ENCODE peak calls at places on chromosomes 4 and X, in four cellular contexts. One of them, this sample, is unnamed. For H3K4me1, the result is how much of the 10 kb centered on the place peaks cover.

GRCh38 chr4:5409237-5409636 is 299.1 kb downstream of the EVC2 start:
- DNase-seq in GM12878: no peak
- DNase-seq in K562: no peak
- DNase-seq in HepG2: no peak
- DNase-seq in this sample: no peak

GRCh38 chr4:189912170-189912569 is 28.5 kb upstream of the FRG1 start:
- DNase-seq in GM12878: no peak
- DNase-seq in HepG2: no peak
- DNase-seq in K562: peak
- DNase-seq in this sample: no peak

GRCh38 chr4:36242629-36243354 is 1.5 kb downstream of the ARAP2 start:
- DNase-seq in K562: no peak
- DNase-seq in GM12878: no peak
- DNase-seq in HepG2: no peak
- DNase-seq in this sample: no peak

GRCh38 chr4:187586892-187587291 is 408.7 kb upstream of the ZFP42 start:
- DNase-seq in HepG2: no peak
- DNase-seq in GM12878: no peak
- DNase-seq in K562: no peak
- DNase-seq in this sample: no peak

GRCh38 chrX:18885317-18886004 is 98.5 kb downstream of the PHKA2 start:
- DNase-seq in HepG2: no peak
- DNase-seq in K562: no peak
- DNase-seq in GM12878: peak
- DNase-seq in this sample: no peak

GRCh38 chrX:94977562-94977961 is 1303.6 kb downstream of the FAM133A start:
- DNase-seq in HepG2: no peak
- DNase-seq in GM12878: no peak
- DNase-seq in K562: no peak
- DNase-seq in this sample: no peak

GRCh38 chrX:134990475-134991473 is at the start of gene SMIM10:
- DNase-seq in GM12878: no peak
- DNase-seq in K562: peak
- DNase-seq in HepG2: no peak
- DNase-seq in this sample: no peak

GRCh38 chr4:95045429-95045828 is 287.7 kb downstream of the BMPR1B start:
- DNase-seq in K562: no peak
- DNase-seq in GM12878: no peak
- DNase-seq in HepG2: no peak
- DNase-seq in this sample: no peak

GRCh38 chr4:33063238-33063637 is 2343.1 kb downstream of the PCDH7 start:
- DNase-seq in K562: no peak
- DNase-seq in GM12878: no peak
- DNase-seq in HepG2: no peak
- DNase-seq in this sample: no peak

DNA sequence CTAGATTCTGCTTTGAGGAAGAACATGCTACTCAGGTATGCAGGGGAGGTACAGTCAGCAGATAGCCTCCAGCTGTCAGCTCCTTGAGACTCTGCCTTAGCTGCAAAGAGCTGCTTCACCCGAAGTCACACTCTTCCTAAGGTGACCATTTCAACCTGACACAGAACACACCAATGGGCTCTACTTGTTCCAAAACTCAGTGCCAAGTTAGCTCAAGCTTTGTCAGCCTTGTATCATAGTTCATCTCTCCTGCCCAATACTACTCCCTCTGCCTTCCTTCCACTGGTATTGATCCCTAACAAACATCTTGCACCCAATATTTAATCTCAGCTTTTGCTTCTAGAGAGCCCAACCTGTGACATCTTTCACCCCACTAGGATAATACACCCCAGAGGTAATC is 7.8 kb upstream of the SMARCA1 start:
- DNase-seq in GM12878: no peak
- DNase-seq in K562: no peak
- DNase-seq in HepG2: no peak
- DNase-seq in this sample: no peak
- H3K4me1 ChIP-seq in GM12878: under half
- H3K4me1 ChIP-seq in K562: under half
- H3K4me1 ChIP-seq in HepG2: half or more
- H3K4me1 ChIP-seq in this sample: under half

GRCh38 chr4:22719218-22719617 is 26.5 kb downstream of the GBA3 start:
- DNase-seq in HepG2: no peak
- DNase-seq in K562: no peak
- DNase-seq in GM12878: no peak
- DNase-seq in this sample: no peak

GRCh38 chr4:22721189-22721588 is 28.5 kb downstream of the GBA3 start:
- DNase-seq in K562: no peak
- DNase-seq in HepG2: no peak
- DNase-seq in GM12878: no peak
- DNase-seq in this sample: no peak

DNA sequence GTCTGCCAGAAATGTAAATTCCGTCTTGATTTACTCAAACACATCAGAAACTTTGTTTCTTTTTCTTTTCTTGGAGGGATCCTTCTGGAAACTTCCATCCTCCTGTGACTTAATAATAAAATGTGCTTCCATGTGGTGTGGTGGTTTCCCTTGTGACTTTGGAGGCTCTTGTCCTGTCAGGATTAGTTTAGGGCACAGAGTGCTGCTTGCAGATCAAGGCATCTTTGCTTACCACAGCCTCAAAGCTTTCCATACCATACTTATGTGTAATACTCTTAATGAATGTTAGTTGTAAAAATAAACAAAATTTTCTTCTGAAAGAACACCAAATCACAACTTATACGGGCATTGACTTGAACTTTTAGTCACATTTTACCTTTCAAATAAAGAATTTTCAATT is 27.4 kb downstream of the GBA3 start:
- DNase-seq in HepG2: no peak
- DNase-seq in GM12878: no peak
- DNase-seq in K562: no peak
- DNase-seq in this sample: no peak
- TF ChIP-seq BRCA1 in HepG2: no peak
- TF ChIP-seq BRCA1 in GM12878: no peak
- TF ChIP-seq BRCA1 in K562: no peak
- TF ChIP-seq BRCA1 in this sample: no peak

DNA sequence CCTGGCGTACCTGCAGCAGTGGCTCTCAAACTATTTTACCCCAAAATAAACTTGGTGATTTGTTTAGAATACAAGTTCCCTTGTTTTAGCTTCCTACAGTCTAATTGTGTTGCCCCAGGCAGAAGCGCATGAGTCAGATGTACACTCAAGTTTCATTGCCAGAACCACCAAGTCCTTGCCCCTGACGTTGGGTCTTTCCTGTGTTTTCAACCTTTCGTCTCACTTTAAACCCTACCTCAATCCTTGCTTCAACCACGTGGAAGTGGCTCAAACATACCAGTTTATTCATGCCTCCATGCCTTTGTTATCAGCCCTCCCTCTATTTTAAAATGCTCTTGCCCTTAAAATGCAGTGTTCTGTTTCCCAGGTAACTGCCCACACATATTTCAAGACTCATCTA is 66.3 kb upstream of the SLC7A11 start:
- DNase-seq in HepG2: no peak
- DNase-seq in GM12878: no peak
- DNase-seq in K562: no peak
- DNase-seq in this sample: no peak
- H3K4me1 ChIP-seq in HepG2: under half
- H3K4me1 ChIP-seq in GM12878: under half
- H3K4me1 ChIP-seq in K562: under half
- H3K4me1 ChIP-seq in this sample: under half

DNA sequence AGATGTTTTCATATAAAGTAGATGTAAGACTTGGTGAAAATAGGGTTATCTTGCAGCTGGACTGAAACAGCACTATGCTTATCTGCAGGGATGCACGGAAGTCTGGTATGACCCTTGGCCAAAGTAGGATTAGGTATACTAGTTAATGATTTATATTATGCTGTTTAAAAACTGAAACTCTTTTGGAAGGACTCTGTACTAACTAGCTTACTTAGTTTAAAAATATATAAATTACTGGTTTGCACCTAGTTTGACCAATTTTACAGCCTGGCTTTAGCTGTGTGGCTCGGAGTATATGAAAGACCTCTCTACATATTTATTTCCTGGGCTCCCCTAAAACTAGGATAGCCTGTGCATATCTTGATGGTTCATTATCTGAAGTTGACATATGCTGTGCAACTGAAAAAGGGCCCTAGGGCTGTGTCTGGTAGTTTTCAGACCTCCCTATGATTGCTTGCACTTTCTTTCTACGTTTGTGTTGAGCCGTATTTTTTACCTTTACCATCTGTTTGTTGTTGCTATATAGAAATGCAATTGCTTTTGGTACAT is 89.2 kb downstream of the TMEM144 start:
- DNase-seq in GM12878: no peak
- DNase-seq in HepG2: peak
- DNase-seq in K562: peak
- DNase-seq in this sample: no peak
- TF ChIP-seq BRCA1 in GM12878: no peak
- TF ChIP-seq BRCA1 in HepG2: no peak
- TF ChIP-seq BRCA1 in K562: no peak
- TF ChIP-seq BRCA1 in this sample: no peak

DNA sequence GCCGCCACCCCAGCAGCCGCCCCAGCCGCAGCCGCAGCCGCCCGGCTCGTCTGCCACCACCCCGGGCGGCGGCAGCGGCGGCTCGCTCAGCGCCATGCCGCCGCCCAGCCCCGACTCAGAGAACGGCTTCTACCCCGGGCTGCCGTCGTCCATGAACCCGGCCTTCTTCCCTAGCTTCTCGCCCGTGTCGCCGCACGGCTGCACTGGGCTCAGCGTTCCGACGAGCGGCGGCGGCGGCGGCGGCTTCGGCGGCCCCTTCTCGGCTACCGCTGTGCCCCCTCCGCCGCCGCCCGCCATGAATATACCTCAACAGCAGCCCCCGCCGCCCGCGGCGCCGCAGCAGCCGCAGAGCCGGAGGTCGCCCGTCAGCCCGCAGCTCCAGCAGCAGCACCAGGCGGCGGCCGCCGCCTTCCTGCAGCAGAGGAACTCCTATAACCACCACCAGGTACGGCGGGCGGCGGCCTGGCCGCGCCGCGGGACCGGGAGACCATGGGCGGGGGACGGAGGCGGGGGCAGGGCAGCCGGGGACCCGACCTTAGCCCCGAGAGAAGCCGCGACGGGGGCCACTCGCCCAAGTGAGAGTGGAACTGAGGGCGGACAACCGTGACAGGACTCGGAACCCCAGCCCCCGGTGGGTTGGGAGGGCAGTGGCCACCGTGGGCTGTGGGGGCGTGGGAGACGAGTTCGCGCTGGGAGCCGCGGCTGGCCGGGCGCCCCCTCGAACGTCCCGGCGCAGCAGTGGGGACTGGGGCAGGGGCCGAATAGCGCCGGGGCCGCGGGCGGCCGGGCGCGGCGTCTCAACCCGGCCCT is 1.8 kb downstream of the CPEB2 start:
- DNase-seq in K562: peak
- DNase-seq in GM12878: no peak
- DNase-seq in HepG2: no peak
- DNase-seq in this sample: no peak
- H3K4me1 ChIP-seq in K562: under half
- H3K4me1 ChIP-seq in GM12878: under half
- H3K4me1 ChIP-seq in HepG2: under half
- H3K4me1 ChIP-seq in this sample: under half

DNA sequence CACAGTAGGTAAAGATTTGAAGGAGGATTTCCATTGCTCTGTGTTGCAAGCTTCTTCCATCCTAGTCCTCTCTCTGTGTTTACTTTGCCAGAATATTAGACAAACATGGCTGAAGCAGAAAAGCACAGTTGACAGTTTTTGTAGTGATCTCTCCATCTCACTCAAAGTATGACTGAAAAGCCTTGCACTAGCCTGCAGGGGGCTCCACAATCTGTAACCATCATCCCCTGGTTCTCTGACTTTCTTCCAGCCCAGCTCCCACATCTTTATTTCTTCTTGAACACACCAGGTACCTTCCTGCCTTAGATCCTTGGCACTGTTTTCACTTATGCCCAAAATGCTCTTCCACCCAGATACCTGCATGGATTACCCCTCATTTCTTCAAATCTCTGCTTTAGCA is 34.1 kb upstream of the HHIP start:
- DNase-seq in HepG2: peak
- DNase-seq in K562: peak
- DNase-seq in GM12878: no peak
- DNase-seq in this sample: peak
- TF ChIP-seq BRCA1 in HepG2: no peak
- TF ChIP-seq BRCA1 in K562: no peak
- TF ChIP-seq BRCA1 in GM12878: no peak
- TF ChIP-seq BRCA1 in this sample: no peak

DNA sequence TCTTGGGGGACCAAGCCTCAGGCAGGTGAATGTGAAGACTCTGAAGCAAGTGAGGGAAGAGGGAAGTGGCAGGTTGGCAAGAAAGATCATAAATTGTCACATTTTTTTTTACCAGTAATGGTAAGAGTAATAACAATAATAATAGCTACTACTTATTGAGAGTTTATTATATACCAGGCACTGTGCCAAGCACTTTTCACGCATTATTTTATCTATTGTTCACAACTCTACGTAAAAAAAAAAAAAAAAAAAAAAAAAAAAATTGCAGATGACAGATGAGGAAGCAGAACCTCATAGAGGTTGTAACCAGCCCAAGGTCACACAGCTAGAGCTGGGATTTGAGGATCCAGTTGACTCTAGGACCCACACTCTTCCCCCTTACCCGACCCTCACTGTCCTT is 40.9 kb downstream of the TSC22D3 start:
- DNase-seq in GM12878: no peak
- DNase-seq in K562: no peak
- DNase-seq in HepG2: no peak
- DNase-seq in this sample: no peak
- H3K4me1 ChIP-seq in GM12878: under half
- H3K4me1 ChIP-seq in K562: under half
- H3K4me1 ChIP-seq in HepG2: under half
- H3K4me1 ChIP-seq in this sample: under half

DNA sequence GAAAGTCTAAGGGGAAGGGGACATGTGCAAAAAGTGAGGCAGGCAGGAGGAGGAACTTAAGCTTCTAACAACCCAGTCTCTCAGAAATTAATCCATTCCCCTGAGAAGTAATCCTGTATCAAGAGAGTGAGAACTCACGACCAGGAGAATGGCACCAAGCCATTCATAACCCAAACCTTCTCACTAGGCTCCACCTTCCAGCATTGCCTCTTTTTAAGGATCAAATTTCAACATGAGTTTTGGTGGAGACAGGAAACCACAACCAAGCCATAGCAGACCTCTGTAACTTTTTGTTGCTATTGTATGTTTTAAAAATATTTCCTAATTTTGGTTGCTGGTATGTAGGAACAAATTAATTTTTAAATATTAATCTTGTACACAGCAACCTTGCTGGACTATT is 32.8 kb downstream of the PASD1 start:
- DNase-seq in HepG2: no peak
- DNase-seq in GM12878: no peak
- DNase-seq in K562: peak
- DNase-seq in this sample: no peak
- TF ChIP-seq BRCA1 in HepG2: no peak
- TF ChIP-seq BRCA1 in GM12878: no peak
- TF ChIP-seq BRCA1 in K562: no peak
- TF ChIP-seq BRCA1 in this sample: no peak

This sample was measured in H1.